ENCODE peak calls at places on chromosomes 7 and 10, in seven cellular contexts. A, M, O, S, I, Y and K are unnamed samples.

GRCh38 chr7:137130751-137131158 is 212.8 kb downstream of the PTN start:
- DNase-seq in A (peak), M (peak), O (no peak), S (peak), I (no peak), Y (no peak), K (no peak)

GRCh38 chr7:54546081-54546985 is 4.2 kb downstream of the VSTM2A start:
- DNase-seq in A (no peak), M (peak), O (no peak), S (no peak), I (peak), Y (peak), K (no peak)

GRCh38 chr7:149635561-149636329 is 137.6 kb downstream of the ZNF467 start:
- DNase-seq in A (no peak), M (peak), O (no peak), S (no peak), I (no peak), Y (peak), K (no peak)

GRCh38 chr7:30708412-30708811 is 26.2 kb upstream of the CRHR2 start:
- DNase-seq in A (no peak), M (no peak), O (no peak), S (no peak), I (no peak), Y (no peak), K (no peak)

GRCh38 chr10:25766213-25766612 is 167.8 kb upstream of the MYO3A start:
- DNase-seq in A (no peak), M (no peak), O (no peak), S (no peak), I (no peak), Y (no peak), K (peak)

GRCh38 chr7:50733552-50733951 is 49.1 kb downstream of the GRB10 start:
- DNase-seq in A (peak), M (peak), O (no peak), S (no peak), I (no peak), Y (no peak), K (no peak)

GRCh38 chr10:865257-865656 is 66.2 kb downstream of the LARP4B start:
- DNase-seq in A (no peak), M (no peak), O (no peak), S (no peak), I (no peak), Y (no peak), K (no peak)

GRCh38 chr7:96663457-96663856 is 46.2 kb downstream of the SEM1 start:
- DNase-seq in A (no peak), M (no peak), O (no peak), S (no peak), I (peak), Y (no peak), K (no peak)

GRCh38 chr10:79904671-79905321 is 44.1 kb downstream of the SFTPD start:
- DNase-seq in A (peak), M (peak), O (peak), S (peak), I (peak), Y (peak), K (peak)

GRCh38 chr10:36591436-36591835 is 534.0 kb upstream of the ANKRD30A start:
- DNase-seq in A (no peak), M (no peak), O (no peak), S (no peak), I (no peak), Y (no peak), K (no peak)

GRCh38 chr7:460374-461117 is 59.1 kb downstream of the PDGFA start:
- DNase-seq in A (peak), M (peak), O (no peak), S (no peak), I (no peak), Y (no peak), K (no peak)

GRCh38 chr7:15581352-15581951 is 19.6 kb upstream of the AGMO start:
- DNase-seq in A (no peak), M (no peak), O (peak), S (no peak), I (no peak), Y (no peak), K (no peak)

GRCh38 chr10:20659225-20659624 is 237.9 kb downstream of the NEBL start:
- DNase-seq in A (no peak), M (no peak), O (no peak), S (no peak), I (no peak), Y (no peak), K (no peak)

GRCh38 chr10:120651000-120651399 is 194.0 kb downstream of the PLPP4 start:
- DNase-seq in A (no peak), M (no peak), O (no peak), S (no peak), I (no peak), Y (no peak), K (no peak)

GRCh38 chr7:974172-974571 is 1.2 kb downstream of the COX19 start:
- DNase-seq in A (no peak), M (peak), O (no peak), S (no peak), I (no peak), Y (no peak), K (no peak)

GRCh38 chr7:16098585-16099179 is 322.7 kb downstream of the CRPPA start:
- DNase-seq in A (no peak), M (peak), O (no peak), S (no peak), I (no peak), Y (no peak), K (peak)

GRCh38 chr10:102769375-102770107 is 25.8 kb downstream of the WBP1L start:
- DNase-seq in A (no peak), M (peak), O (no peak), S (no peak), I (no peak), Y (no peak), K (no peak)